ENCODE peak calls at places on chromosomes 1 and 21, in four cellular contexts. One of them, this sample, is unnamed.

GRCh38 chr1:183808296-183809027 is 3.5 kb downstream of the RGL1 start:
- DNase-seq in right cardiac atrium: no peak
- DNase-seq in A172: no peak
- DNase-seq in left ventricle myocardium inferior: no peak
- DNase-seq in this sample: no peak

GRCh38 chr1:188782220-188782841 is 1695.3 kb downstream of the BRINP3 start:
- DNase-seq in right cardiac atrium: no peak
- DNase-seq in A172: peak
- DNase-seq in left ventricle myocardium inferior: no peak
- DNase-seq in this sample: no peak

GRCh38 chr1:21311016-21311415 is 20.8 kb upstream of the ECE1 start:
- DNase-seq in right cardiac atrium: no peak
- DNase-seq in A172: no peak
- DNase-seq in left ventricle myocardium inferior: no peak
- DNase-seq in this sample: no peak

GRCh38 chr1:37705399-37705798 is 13.1 kb downstream of the CDCA8 start:
- DNase-seq in right cardiac atrium: no peak
- DNase-seq in A172: no peak
- DNase-seq in left ventricle myocardium inferior: no peak
- DNase-seq in this sample: no peak

GRCh38 chr1:205069371-205070125 is 14.7 kb downstream of the TMEM81 start:
- DNase-seq in right cardiac atrium: peak
- DNase-seq in A172: no peak
- DNase-seq in left ventricle myocardium inferior: no peak
- DNase-seq in this sample: no peak

GRCh38 chr1:112673589-112674439 is 645 bp upstream of the MOV10 start:
- DNase-seq in right cardiac atrium: no peak
- DNase-seq in A172: peak
- DNase-seq in left ventricle myocardium inferior: no peak
- DNase-seq in this sample: peak

GRCh38 chr21:30779269-30779668 is 24.0 kb upstream of the KRTAP21-1 start:
- DNase-seq in right cardiac atrium: no peak
- DNase-seq in A172: no peak
- DNase-seq in left ventricle myocardium inferior: no peak
- DNase-seq in this sample: no peak

GRCh38 chr21:31075844-31076243 is 37.6 kb upstream of the KRTAP19-8 start:
- DNase-seq in right cardiac atrium: no peak
- DNase-seq in A172: no peak
- DNase-seq in left ventricle myocardium inferior: no peak
- DNase-seq in this sample: no peak

GRCh38 chr1:225942574-225942973 is 1.6 kb upstream of the LEFTY2 start:
- DNase-seq in right cardiac atrium: no peak
- DNase-seq in A172: no peak
- DNase-seq in left ventricle myocardium inferior: no peak
- DNase-seq in this sample: no peak

GRCh38 chr1:153568367-153569099 is 2.9 kb upstream of the S100A2 start:
- DNase-seq in right cardiac atrium: peak
- DNase-seq in A172: peak
- DNase-seq in left ventricle myocardium inferior: peak
- DNase-seq in this sample: peak

This sample was measured in Right ventricle myocardium superior.